ENCODE peak calls at places on chromosomes 7 and 10, in ten cellular contexts. P, N, U, K, E, O, C, Y, S and A are unnamed samples.

GRCh38 chr7:17523813-17524741 is 225.6 kb downstream of the AHR start:
- DNase-seq in P (no peak), N (peak; percentile 76), U (peak; percentile 65), K (no peak), E (no peak), O (no peak), C (peak; percentile 41), Y (no peak), S (peak; percentile 70), A (peak; percentile 32)

GRCh38 chr7:155951554-155952158 is 139.4 kb upstream of the SHH start:
- DNase-seq in P (peak; percentile 17), N (peak; percentile 94), U (no peak), K (no peak), E (no peak), O (no peak), C (peak; percentile 89), Y (no peak), S (peak; percentile 94), A (no peak)

GRCh38 chr7:3082831-3083230 is 39.2 kb upstream of the CARD11 start:
- DNase-seq in P (no peak), N (peak; percentile 26), U (no peak), K (no peak), E (no peak), O (no peak), C (no peak), Y (no peak), S (no peak), A (no peak)

GRCh38 chr7:29488977-29489376 is 74.7 kb upstream of the PRR15 start:
- DNase-seq in P (no peak), N (peak; percentile 18), U (peak; percentile 72), K (no peak), E (no peak), O (no peak), C (peak; percentile 26), Y (no peak), S (peak; percentile 3), A (no peak)

GRCh38 chr7:2936891-2937580 is 92.9 kb upstream of the GNA12 start:
- DNase-seq in P (no peak), N (no peak), U (no peak), K (no peak), E (peak; percentile 36), O (no peak), C (no peak), Y (no peak), S (no peak), A (no peak)

GRCh38 chr7:122143751-122144711 is at the start of gene AASS:
- DNase-seq in P (peak; percentile 90), N (peak; percentile 90), U (peak; percentile 99), K (peak; percentile 96), E (peak; percentile 99), O (peak; percentile 44), C (peak; percentile 93), Y (peak; percentile 67), S (peak; percentile 96), A (peak; percentile 72)

GRCh38 chr10:79292789-79293746 is 54.2 kb upstream of the PPIF start:
- DNase-seq in P (no peak), N (no peak), U (peak; percentile 21), K (peak; percentile 55), E (peak; percentile 68), O (no peak), C (peak; percentile 18), Y (no peak), S (no peak), A (no peak)

GRCh38 chr7:80609732-80610131 is 28.7 kb upstream of the CD36 start:
- DNase-seq in P (no peak), N (no peak), U (no peak), K (no peak), E (no peak), O (no peak), C (no peak), Y (no peak), S (no peak), A (peak; percentile 82)